ENCODE peak calls at places on chromosomes 3 and 15, in nine cellular contexts. W is EL, U is left lobe of liver, Z is AG09319, G is nephron progenitor cell, S is WERI-Rb-1, J is GM13977, D is T-cell, N is AG08396. A is an unnamed sample.

GRCh38 chr15:81336568-81336967 is 12.6 kb upstream of the STARD5 start:
- DNase-seq in Z (no peak), D (no peak), J (peak), N (peak), S (no peak), U (no peak), W (peak), G (no peak), A (no peak)

GRCh38 chr3:186786810-186787375 is 3.5 kb downstream of the EIF4A2 start:
- DNase-seq in D (no peak), S (no peak), J (no peak), W (peak), Z (no peak), N (no peak), U (no peak), G (no peak), A (no peak)

GRCh38 chr3:126034481-126035361 is 49.2 kb downstream of the SLC41A3 start:
- DNase-seq in Z (no peak), D (no peak), G (no peak), S (no peak), W (peak), U (peak), J (no peak), N (no peak), A (no peak)

GRCh38 chr3:20511863-20512262 is 325.9 kb upstream of the SGO1 start:
- DNase-seq in W (peak), Z (peak), S (peak), J (peak), N (peak), G (peak), D (no peak), U (no peak), A (no peak)

GRCh38 chr3:126474498-126475410 is 937 bp downstream of the ZXDC start:
- DNase-seq in S (peak), J (peak), U (no peak), D (peak), Z (no peak), G (peak), W (peak), N (peak), A (no peak)

GRCh38 chr3:37096972-37097371 is 77.4 kb downstream of the LRRFIP2 start:
- DNase-seq in Z (no peak), S (no peak), D (no peak), W (peak), N (no peak), J (no peak), U (no peak), G (no peak), A (no peak)

GRCh38 chr3:61948699-61949305 is 387.4 kb downstream of the PTPRG start:
- DNase-seq in N (no peak), D (no peak), G (no peak), Z (no peak), S (no peak), J (no peak), U (no peak), W (no peak), A (no peak)

GRCh38 chr3:22585504-22585903 is 617.6 kb upstream of the UBE2E2 start:
- DNase-seq in D (no peak), U (no peak), J (no peak), Z (no peak), N (no peak), S (no peak), W (peak), G (no peak), A (no peak)

GRCh38 chr3:72258786-72259185 is 473.8 kb upstream of the PROK2 start:
- DNase-seq in D (no peak), S (no peak), G (no peak), Z (no peak), N (no peak), U (no peak), W (no peak), J (no peak), A (no peak)

GRCh38 chr15:92638291-92638708 is 17.3 kb downstream of the FAM174B start:
- DNase-seq in N (no peak), S (peak), J (no peak), Z (no peak), U (no peak), D (no peak), W (no peak), G (no peak), A (no peak)

A was measured in SK-N-MC.